ENCODE peak calls at places on chromosomes 3 and 15, in six cellular contexts. I is left colon; Y is BJ; E is naive thymus-derived CD8-positive, alpha-beta T cell; H is EL; V is putamen. C is an unnamed sample.
A peak's percentile ranks its signal among the peaks of the same experiment; 100 is the strongest.

GRCh38 chr15:81113204-81113657 is 20.8 kb upstream of the CFAP161 start:
- DNase-seq in I (no peak), Y (no peak), E (no peak), H (no peak), V (no peak), C (no peak)

GRCh38 chr3:120450261-120450913 is 405 bp downstream of the FSTL1 start:
- DNase-seq in I (no peak), Y (no peak), E (no peak), H (peak; percentile 38), V (no peak), C (no peak)

GRCh38 chr3:53242642-53243041 is 13.2 kb downstream of the TKT start:
- DNase-seq in I (no peak), Y (no peak), E (no peak), H (no peak), V (no peak), C (no peak)

GRCh38 chr15:32098033-32098432 is 67.7 kb downstream of the CHRNA7 start:
- DNase-seq in I (no peak), Y (no peak), E (no peak), H (no peak), V (no peak), C (no peak)

GRCh38 chr3:197736010-197736490 is 654 bp downstream of the RUBCN start:
- DNase-seq in I (peak; percentile 34), Y (no peak), E (peak; percentile 5), H (peak; percentile 56), V (no peak), C (no peak)

GRCh38 chr3:139675327-139675726 is 2.4 kb downstream of the NMNAT3 start:
- DNase-seq in I (no peak), Y (no peak), E (no peak), H (no peak), V (no peak), C (no peak)

GRCh38 chr3:194607592-194608386 is 25.4 kb downstream of the TMEM44 start:
- DNase-seq in I (no peak), Y (no peak), E (no peak), H (no peak), V (no peak), C (no peak)

GRCh38 chr15:39596358-39597051 is 15.6 kb downstream of the THBS1 start:
- DNase-seq in I (no peak), Y (peak; percentile 76), E (no peak), H (no peak), V (no peak), C (no peak)

GRCh38 chr15:66023322-66023972 is 154.2 kb downstream of the RAB11A start:
- DNase-seq in I (peak; percentile 36), Y (no peak), E (no peak), H (no peak), V (peak; percentile 35), C (no peak)

GRCh38 chr15:81504170-81504905 is 130.3 kb upstream of the TMC3 start:
- DNase-seq in I (no peak), Y (no peak), E (no peak), H (peak; percentile 72), V (no peak), C (no peak)

GRCh38 chr3:100902572-100902971 is 90.6 kb downstream of the ABI3BP start:
- DNase-seq in I (no peak), Y (peak; percentile 67), E (no peak), H (peak; percentile 87), V (no peak), C (no peak)

C was measured in smooth muscle cell of the brain vasculature.